ENCODE peak calls at places on chromosome 12, in four cellular contexts. One of them, this sample, is unnamed.

GRCh38 chr12:12999276-12999958 is 648 bp downstream of the HEBP1 start:
- DNase-seq in Panc1: no peak
- DNase-seq in upper lobe of right lung: no peak
- DNase-seq in lower leg skin: peak; percentile 43
- DNase-seq in this sample: peak; percentile 17

GRCh38 chr12:51056242-51056641 is 8.1 kb downstream of the LETMD1 start:
- DNase-seq in lower leg skin: no peak
- DNase-seq in Panc1: peak; percentile 24
- DNase-seq in upper lobe of right lung: no peak
- DNase-seq in this sample: peak; percentile 95

GRCh38 chr12:65612440-65612839 is 211.8 kb upstream of the HMGA2 start:
- DNase-seq in lower leg skin: no peak
- DNase-seq in Panc1: no peak
- DNase-seq in upper lobe of right lung: no peak
- DNase-seq in this sample: peak; percentile 69

GRCh38 chr12:84912191-84913142 is at the start of gene SLC6A15:
- DNase-seq in Panc1: no peak
- DNase-seq in upper lobe of right lung: peak; percentile 68
- DNase-seq in lower leg skin: peak; percentile 17
- DNase-seq in this sample: peak; percentile 85

GRCh38 chr12:124550123-124551089 is 17.0 kb downstream of the NCOR2 start:
- DNase-seq in upper lobe of right lung: no peak
- DNase-seq in lower leg skin: no peak
- DNase-seq in Panc1: no peak
- DNase-seq in this sample: no peak

GRCh38 chr12:116303929-116304328 is 26.4 kb upstream of the MED13L start:
- DNase-seq in Panc1: no peak
- DNase-seq in upper lobe of right lung: no peak
- DNase-seq in lower leg skin: no peak
- DNase-seq in this sample: peak; percentile 58

GRCh38 chr12:6065872-6066217 is 58.6 kb downstream of the VWF start:
- DNase-seq in lower leg skin: no peak
- DNase-seq in Panc1: no peak
- DNase-seq in upper lobe of right lung: no peak
- DNase-seq in this sample: peak; percentile 57

GRCh38 chr12:2551097-2551496 is 243.7 kb upstream of the FKBP4 start:
- DNase-seq in upper lobe of right lung: no peak
- DNase-seq in Panc1: no peak
- DNase-seq in lower leg skin: no peak
- DNase-seq in this sample: no peak

GRCh38 chr12:93060666-93061413 is 131.7 kb upstream of the EEA1 start:
- DNase-seq in lower leg skin: no peak
- DNase-seq in upper lobe of right lung: no peak
- DNase-seq in Panc1: no peak
- DNase-seq in this sample: peak; percentile 50

GRCh38 chr12:18955594-18955993 is 173.9 kb upstream of the PLEKHA5 start:
- DNase-seq in Panc1: no peak
- DNase-seq in upper lobe of right lung: no peak
- DNase-seq in lower leg skin: no peak
- DNase-seq in this sample: no peak

GRCh38 chr12:110923692-110924334 is 3.4 kb upstream of the MYL2 start:
- DNase-seq in Panc1: no peak
- DNase-seq in upper lobe of right lung: peak; percentile 30
- DNase-seq in lower leg skin: no peak
- DNase-seq in this sample: no peak

GRCh38 chr12:57479376-57480115 is at the start of gene ARHGAP9:
- DNase-seq in lower leg skin: no peak
- DNase-seq in upper lobe of right lung: no peak
- DNase-seq in Panc1: no peak
- DNase-seq in this sample: no peak

GRCh38 chr12:79659961-79660431 is 30.8 kb downstream of the PAWR start:
- DNase-seq in lower leg skin: no peak
- DNase-seq in upper lobe of right lung: no peak
- DNase-seq in Panc1: no peak
- DNase-seq in this sample: no peak

GRCh38 chr12:62332598-62332997 is 72.4 kb downstream of the USP15 start:
- DNase-seq in lower leg skin: no peak
- DNase-seq in Panc1: no peak
- DNase-seq in upper lobe of right lung: no peak
- DNase-seq in this sample: peak; percentile 82

GRCh38 chr12:124833693-124834122 is 30.0 kb downstream of the SCARB1 start:
- DNase-seq in lower leg skin: peak; percentile 45
- DNase-seq in Panc1: no peak
- DNase-seq in upper lobe of right lung: no peak
- DNase-seq in this sample: no peak

GRCh38 chr12:66751432-66752113 is 72.7 kb upstream of the GRIP1 start:
- DNase-seq in Panc1: no peak
- DNase-seq in upper lobe of right lung: no peak
- DNase-seq in lower leg skin: no peak
- DNase-seq in this sample: no peak

GRCh38 chr12:53770281-53770680 is 18.5 kb upstream of the CISTR start:
- DNase-seq in Panc1: peak; percentile 91
- DNase-seq in upper lobe of right lung: no peak
- DNase-seq in lower leg skin: no peak
- DNase-seq in this sample: peak; percentile 99

GRCh38 chr12:52215587-52216031 is 17.4 kb upstream of the KRT7 start:
- DNase-seq in lower leg skin: no peak
- DNase-seq in upper lobe of right lung: peak; percentile 68
- DNase-seq in Panc1: peak; percentile 60
- DNase-seq in this sample: peak; percentile 49

GRCh38 chr12:52216107-52216506 is 16.9 kb upstream of the KRT7 start:
- DNase-seq in Panc1: no peak
- DNase-seq in upper lobe of right lung: no peak
- DNase-seq in lower leg skin: no peak
- DNase-seq in this sample: no peak

GRCh38 chr12:52213541-52214420 is 19.3 kb upstream of the KRT7 start:
- DNase-seq in Panc1: peak; percentile 87
- DNase-seq in upper lobe of right lung: peak; percentile 91
- DNase-seq in lower leg skin: no peak
- DNase-seq in this sample: peak; percentile 71

GRCh38 chr12:52212701-52213540 is 20.1 kb upstream of the KRT7 start:
- DNase-seq in upper lobe of right lung: peak; percentile 49
- DNase-seq in Panc1: no peak
- DNase-seq in lower leg skin: no peak
- DNase-seq in this sample: no peak

GRCh38 chr12:52214421-52214802 is 18.6 kb upstream of the KRT7 start:
- DNase-seq in lower leg skin: no peak
- DNase-seq in upper lobe of right lung: peak; percentile 66
- DNase-seq in Panc1: no peak
- DNase-seq in this sample: no peak
- TF ChIP-seq CTCF in lower leg skin: no peak
- TF ChIP-seq CTCF in upper lobe of right lung: no peak
- TF ChIP-seq CTCF in Panc1: peak; percentile 27
- TF ChIP-seq CTCF in this sample: no peak

GRCh38 chr12:49932023-49932422 is 18.5 kb upstream of the AQP2 start:
- DNase-seq in Panc1: no peak
- DNase-seq in upper lobe of right lung: peak; percentile 34
- DNase-seq in lower leg skin: no peak
- DNase-seq in this sample: no peak

GRCh38 chr12:49932746-49933145 is 17.8 kb upstream of the AQP2 start:
- DNase-seq in upper lobe of right lung: peak; percentile 21
- DNase-seq in Panc1: no peak
- DNase-seq in lower leg skin: no peak
- DNase-seq in this sample: no peak

GRCh38 chr12:49933793-49934192 is 16.7 kb upstream of the AQP2 start:
- DNase-seq in lower leg skin: no peak
- DNase-seq in upper lobe of right lung: no peak
- DNase-seq in Panc1: no peak
- DNase-seq in this sample: peak; percentile 56

GRCh38 chr12:49936895-49937294 is 13.6 kb upstream of the AQP2 start:
- DNase-seq in upper lobe of right lung: no peak
- DNase-seq in Panc1: no peak
- DNase-seq in lower leg skin: no peak
- DNase-seq in this sample: peak; percentile 7

GRCh38 chr12:49934505-49934904 is 16.0 kb upstream of the AQP2 start:
- DNase-seq in upper lobe of right lung: no peak
- DNase-seq in lower leg skin: no peak
- DNase-seq in Panc1: no peak
- DNase-seq in this sample: no peak
- TF ChIP-seq CTCF in upper lobe of right lung: no peak
- TF ChIP-seq CTCF in lower leg skin: no peak
- TF ChIP-seq CTCF in Panc1: no peak
- TF ChIP-seq CTCF in this sample: no peak

GRCh38 chr12:112473056-112473455 is 54.3 kb downstream of the PTPN11 start:
- DNase-seq in lower leg skin: no peak
- DNase-seq in upper lobe of right lung: no peak
- DNase-seq in Panc1: no peak
- DNase-seq in this sample: no peak
- TF ChIP-seq CTCF in lower leg skin: no peak
- TF ChIP-seq CTCF in upper lobe of right lung: no peak
- TF ChIP-seq CTCF in Panc1: peak; percentile 61
- TF ChIP-seq CTCF in this sample: peak; percentile 19

DNA sequence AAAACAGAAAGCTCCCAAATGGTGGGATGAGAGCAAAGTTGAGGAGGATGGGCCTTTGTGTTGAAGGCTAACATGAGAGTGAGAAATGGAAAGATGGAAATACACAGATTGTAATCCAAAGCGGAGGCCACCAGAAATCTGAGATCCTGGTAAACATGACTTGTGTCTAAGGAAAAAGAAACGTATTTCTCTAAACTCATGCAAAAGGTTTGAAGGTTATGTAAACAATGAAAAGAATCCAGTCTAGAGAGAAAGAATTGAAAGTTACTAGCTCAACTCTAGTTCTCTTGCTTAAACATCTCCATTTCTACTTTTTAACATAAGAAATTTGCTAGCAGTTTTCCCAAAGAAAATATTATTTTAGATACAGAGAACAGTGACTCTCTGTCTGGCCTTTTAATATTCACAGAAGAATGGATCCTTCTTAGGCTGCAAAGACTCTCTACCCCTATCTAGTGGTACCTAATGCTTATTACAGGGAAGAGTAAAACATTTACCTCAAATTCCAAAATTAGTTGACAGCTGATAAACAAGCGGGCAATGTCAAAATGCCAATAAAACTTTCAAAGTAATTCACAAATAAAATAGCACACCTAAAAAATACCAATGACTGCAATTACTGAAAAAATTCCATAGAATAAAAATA is 75.8 kb upstream of the SOX5 start:
- DNase-seq in lower leg skin: no peak
- DNase-seq in Panc1: no peak
- DNase-seq in upper lobe of right lung: no peak
- DNase-seq in this sample: peak; percentile 21
- TF ChIP-seq CTCF in lower leg skin: no peak
- TF ChIP-seq CTCF in Panc1: peak; percentile 26
- TF ChIP-seq CTCF in upper lobe of right lung: peak; percentile 31
- TF ChIP-seq CTCF in this sample: peak; percentile 66

GRCh38 chr12:104643921-104644669 is 187.3 kb downstream of the CHST11 start:
- DNase-seq in lower leg skin: peak; percentile 17
- DNase-seq in Panc1: no peak
- DNase-seq in upper lobe of right lung: no peak
- DNase-seq in this sample: no peak

GRCh38 chr12:104638218-104638617 is 181.5 kb downstream of the CHST11 start:
- DNase-seq in lower leg skin: no peak
- DNase-seq in upper lobe of right lung: no peak
- DNase-seq in Panc1: no peak
- DNase-seq in this sample: no peak

GRCh38 chr12:104638760-104639319 is 182.1 kb downstream of the CHST11 start:
- DNase-seq in upper lobe of right lung: no peak
- DNase-seq in lower leg skin: no peak
- DNase-seq in Panc1: no peak
- DNase-seq in this sample: no peak

GRCh38 chr12:104641862-104642261 is 185.1 kb downstream of the CHST11 start:
- DNase-seq in lower leg skin: peak; percentile 30
- DNase-seq in Panc1: no peak
- DNase-seq in upper lobe of right lung: no peak
- DNase-seq in this sample: no peak

DNA sequence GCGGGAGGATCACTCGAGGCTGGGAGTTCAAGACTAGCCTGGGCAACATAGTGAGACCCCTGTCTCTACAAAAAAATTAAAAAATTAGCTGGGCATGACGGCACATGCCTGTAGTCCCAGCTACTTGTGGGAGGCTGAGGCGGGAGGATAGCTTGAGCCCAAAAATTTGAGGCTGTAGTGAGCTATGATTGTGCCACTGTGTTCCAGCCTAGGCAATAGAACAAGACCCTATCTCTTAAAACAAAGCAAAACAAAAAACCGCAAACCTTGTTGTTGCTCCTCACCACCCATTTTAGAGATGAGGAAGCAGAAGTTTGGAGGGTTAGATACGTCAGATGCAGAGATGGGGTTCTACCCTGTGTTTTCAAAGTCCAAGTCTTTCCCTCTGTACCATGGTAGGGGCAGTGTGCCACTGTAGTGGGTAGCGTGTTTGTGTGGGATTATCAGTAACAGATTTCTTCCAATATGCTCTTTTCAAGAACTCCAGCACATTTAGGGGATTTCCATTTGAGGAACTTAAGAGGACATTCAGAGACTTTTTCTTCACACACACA is 186.4 kb downstream of the CHST11 start:
- DNase-seq in upper lobe of right lung: no peak
- DNase-seq in lower leg skin: no peak
- DNase-seq in Panc1: no peak
- DNase-seq in this sample: no peak
- TF ChIP-seq CTCF in upper lobe of right lung: no peak
- TF ChIP-seq CTCF in lower leg skin: no peak
- TF ChIP-seq CTCF in Panc1: no peak
- TF ChIP-seq CTCF in this sample: no peak

GRCh38 chr12:104627231-104627974 is 170.7 kb downstream of the CHST11 start:
- DNase-seq in upper lobe of right lung: no peak
- DNase-seq in lower leg skin: no peak
- DNase-seq in Panc1: no peak
- DNase-seq in this sample: no peak
- TF ChIP-seq CTCF in upper lobe of right lung: no peak
- TF ChIP-seq CTCF in lower leg skin: no peak
- TF ChIP-seq CTCF in Panc1: no peak
- TF ChIP-seq CTCF in this sample: no peak

GRCh38 chr12:33605776-33606175 is 166.2 kb upstream of the SYT10 start:
- DNase-seq in upper lobe of right lung: no peak
- DNase-seq in Panc1: no peak
- DNase-seq in lower leg skin: no peak
- DNase-seq in this sample: peak; percentile 2
- TF ChIP-seq CTCF in upper lobe of right lung: peak; percentile 28
- TF ChIP-seq CTCF in Panc1: peak; percentile 8
- TF ChIP-seq CTCF in lower leg skin: no peak
- TF ChIP-seq CTCF in this sample: peak; percentile 10

DNA sequence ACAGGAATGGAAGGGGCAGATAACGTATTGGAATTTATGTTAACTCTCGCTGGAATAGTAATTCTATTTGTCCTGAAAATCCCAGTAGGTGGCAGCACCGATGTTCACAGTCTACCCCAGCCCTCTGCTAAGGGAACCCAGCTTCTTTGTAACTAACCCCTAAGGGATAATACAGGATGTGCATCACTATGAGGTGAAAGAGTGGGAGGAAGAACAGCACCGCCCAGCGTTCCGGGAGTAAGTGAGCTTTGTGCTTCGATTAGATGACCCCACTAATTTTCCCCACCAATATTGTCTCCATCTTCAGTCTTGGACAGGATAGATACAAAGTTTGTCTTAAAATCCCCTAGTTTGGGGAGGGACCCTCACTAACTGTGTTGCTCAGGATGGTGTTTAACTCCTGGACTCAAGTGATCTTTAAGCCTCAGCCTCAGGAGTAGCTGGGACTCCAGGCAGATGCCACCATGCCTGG is 2.7 kb downstream of the SLC2A3 start:
- DNase-seq in lower leg skin: peak; percentile 77
- DNase-seq in upper lobe of right lung: peak; percentile 67
- DNase-seq in Panc1: peak; percentile 42
- DNase-seq in this sample: peak; percentile 97
- TF ChIP-seq CTCF in lower leg skin: peak; percentile 52
- TF ChIP-seq CTCF in upper lobe of right lung: peak; percentile 74
- TF ChIP-seq CTCF in Panc1: peak; percentile 78
- TF ChIP-seq CTCF in this sample: peak; percentile 70